ENCODE peak calls at places on chromosomes 11 and 22, in five cellular contexts. Q is small intestine, T is T-cell, C is fibroblast of mammary gland, I is NCI-H1417. S is an unnamed sample.

GRCh38 chr11:69660001-69660500 is 15.1 kb downstream of the LTO1 start:
- DNase-seq in Q (no peak), C (no peak), T (no peak), I (no peak), S (no peak)

GRCh38 chr11:118889796-118890195 is 6.1 kb downstream of the CXCR5 start:
- DNase-seq in T (no peak), C (peak), I (no peak), Q (no peak), S (no peak)

GRCh38 chr11:80593981-80594380 is 1153.2 kb upstream of the TENM4 start:
- DNase-seq in I (peak), T (no peak), C (peak), Q (peak), S (no peak)

GRCh38 chr11:2825886-2826678 is 59.5 kb downstream of the CDKN1C start:
- DNase-seq in C (peak), T (no peak), I (no peak), Q (no peak), S (no peak)

GRCh38 chr11:73262851-73263495 is 9.2 kb upstream of the P2RY6 start:
- DNase-seq in C (peak), T (no peak), Q (no peak), I (no peak), S (no peak)

GRCh38 chr11:33214187-33214586 is 43.0 kb upstream of the HIPK3 start:
- DNase-seq in T (no peak), I (no peak), Q (no peak), C (peak), S (no peak)

GRCh38 chr22:39567135-39567946 is 3.2 kb upstream of the CACNA1I start:
- DNase-seq in I (peak), C (no peak), T (peak), Q (peak), S (no peak)

GRCh38 chr22:38176170-38176741 is 5.4 kb downstream of the PLA2G6 start:
- DNase-seq in C (peak), Q (no peak), I (no peak), T (no peak), S (peak)

GRCh38 chr11:67534070-67534679 is 10.9 kb upstream of the CABP2 start:
- DNase-seq in C (peak), I (peak), Q (no peak), T (no peak), S (no peak)

GRCh38 chr11:70891844-70892380 is 360.5 kb downstream of the SHANK2 start:
- DNase-seq in I (no peak), Q (no peak), C (no peak), T (no peak), S (no peak)